ENCODE peak calls at places on chromosomes 1 and 21, in ten cellular contexts. One of them, this sample, is unnamed.

GRCh38 chr21:36499578-36500471 is 19.9 kb upstream of the CLDN14 start:
- DNase-seq in EL: peak
- DNase-seq in RPMI8226: no peak
- DNase-seq in stromal cell of bone marrow: peak
- DNase-seq in stimulated activated CD8-positive, alpha-beta memory T cell treated with anti-CD3 and anti-CD28 coated beads, Interleukin-4, amount 100 ng/mL, for 24 hours: no peak
- DNase-seq in T follicular helper cell: no peak
- DNase-seq in stimulated activated naive CD8-positive, alpha-beta T cell treated with anti-CD3 and anti-CD28 coated beads, Interleukin-15, Interleukin-2, amounts not matched to agents 100 U/mL and 50 U/mL, for 24 hours: no peak
- DNase-seq in BJ: peak
- DNase-seq in GM04504: peak
- DNase-seq in RCC 7860: no peak
- DNase-seq in this sample: no peak

GRCh38 chr1:83996621-83997020 is 2.3 kb downstream of the TTLL7 start:
- DNase-seq in EL: peak
- DNase-seq in RPMI8226: no peak
- DNase-seq in stromal cell of bone marrow: peak
- DNase-seq in stimulated activated CD8-positive, alpha-beta memory T cell treated with anti-CD3 and anti-CD28 coated beads, Interleukin-4, amount 100 ng/mL, for 24 hours: no peak
- DNase-seq in T follicular helper cell: no peak
- DNase-seq in stimulated activated naive CD8-positive, alpha-beta T cell treated with anti-CD3 and anti-CD28 coated beads, Interleukin-15, Interleukin-2, amounts not matched to agents 100 U/mL and 50 U/mL, for 24 hours: no peak
- DNase-seq in BJ: peak
- DNase-seq in GM04504: peak
- DNase-seq in RCC 7860: peak
- DNase-seq in this sample: no peak

GRCh38 chr1:87950369-87950768 is 621.7 kb downstream of the LMO4 start:
- DNase-seq in EL: no peak
- DNase-seq in RPMI8226: no peak
- DNase-seq in stromal cell of bone marrow: no peak
- DNase-seq in stimulated activated CD8-positive, alpha-beta memory T cell treated with anti-CD3 and anti-CD28 coated beads, Interleukin-4, amount 100 ng/mL, for 24 hours: no peak
- DNase-seq in T follicular helper cell: no peak
- DNase-seq in stimulated activated naive CD8-positive, alpha-beta T cell treated with anti-CD3 and anti-CD28 coated beads, Interleukin-15, Interleukin-2, amounts not matched to agents 100 U/mL and 50 U/mL, for 24 hours: no peak
- DNase-seq in BJ: no peak
- DNase-seq in GM04504: no peak
- DNase-seq in RCC 7860: no peak
- DNase-seq in this sample: no peak

GRCh38 chr1:43137445-43138052 is 34.5 kb downstream of the EBNA1BP2 start:
- DNase-seq in EL: no peak
- DNase-seq in RPMI8226: no peak
- DNase-seq in stromal cell of bone marrow: no peak
- DNase-seq in stimulated activated CD8-positive, alpha-beta memory T cell treated with anti-CD3 and anti-CD28 coated beads, Interleukin-4, amount 100 ng/mL, for 24 hours: no peak
- DNase-seq in T follicular helper cell: no peak
- DNase-seq in stimulated activated naive CD8-positive, alpha-beta T cell treated with anti-CD3 and anti-CD28 coated beads, Interleukin-15, Interleukin-2, amounts not matched to agents 100 U/mL and 50 U/mL, for 24 hours: no peak
- DNase-seq in BJ: no peak
- DNase-seq in GM04504: no peak
- DNase-seq in RCC 7860: no peak
- DNase-seq in this sample: no peak

GRCh38 chr1:178506177-178506576 is 6.7 kb upstream of the TEX35 start:
- DNase-seq in EL: no peak
- DNase-seq in RPMI8226: no peak
- DNase-seq in stromal cell of bone marrow: no peak
- DNase-seq in stimulated activated CD8-positive, alpha-beta memory T cell treated with anti-CD3 and anti-CD28 coated beads, Interleukin-4, amount 100 ng/mL, for 24 hours: no peak
- DNase-seq in T follicular helper cell: no peak
- DNase-seq in stimulated activated naive CD8-positive, alpha-beta T cell treated with anti-CD3 and anti-CD28 coated beads, Interleukin-15, Interleukin-2, amounts not matched to agents 100 U/mL and 50 U/mL, for 24 hours: no peak
- DNase-seq in BJ: no peak
- DNase-seq in GM04504: no peak
- DNase-seq in RCC 7860: no peak
- DNase-seq in this sample: no peak

GRCh38 chr1:74689800-74690696 is 16.5 kb upstream of the ERICH3 start:
- DNase-seq in EL: peak
- DNase-seq in RPMI8226: peak
- DNase-seq in stromal cell of bone marrow: peak
- DNase-seq in stimulated activated CD8-positive, alpha-beta memory T cell treated with anti-CD3 and anti-CD28 coated beads, Interleukin-4, amount 100 ng/mL, for 24 hours: no peak
- DNase-seq in T follicular helper cell: peak
- DNase-seq in stimulated activated naive CD8-positive, alpha-beta T cell treated with anti-CD3 and anti-CD28 coated beads, Interleukin-15, Interleukin-2, amounts not matched to agents 100 U/mL and 50 U/mL, for 24 hours: peak
- DNase-seq in BJ: no peak
- DNase-seq in GM04504: peak
- DNase-seq in RCC 7860: peak
- DNase-seq in this sample: peak

GRCh38 chr1:169999357-169999756 is 75.1 kb downstream of the KIFAP3 start:
- DNase-seq in EL: peak
- DNase-seq in RPMI8226: no peak
- DNase-seq in stromal cell of bone marrow: peak
- DNase-seq in stimulated activated CD8-positive, alpha-beta memory T cell treated with anti-CD3 and anti-CD28 coated beads, Interleukin-4, amount 100 ng/mL, for 24 hours: no peak
- DNase-seq in T follicular helper cell: no peak
- DNase-seq in stimulated activated naive CD8-positive, alpha-beta T cell treated with anti-CD3 and anti-CD28 coated beads, Interleukin-15, Interleukin-2, amounts not matched to agents 100 U/mL and 50 U/mL, for 24 hours: no peak
- DNase-seq in BJ: peak
- DNase-seq in GM04504: peak
- DNase-seq in RCC 7860: peak
- DNase-seq in this sample: no peak

GRCh38 chr1:42960693-42961559 is 2.3 kb upstream of the SLC2A1 start:
- DNase-seq in EL: no peak
- DNase-seq in RPMI8226: no peak
- DNase-seq in stromal cell of bone marrow: no peak
- DNase-seq in stimulated activated CD8-positive, alpha-beta memory T cell treated with anti-CD3 and anti-CD28 coated beads, Interleukin-4, amount 100 ng/mL, for 24 hours: no peak
- DNase-seq in T follicular helper cell: no peak
- DNase-seq in stimulated activated naive CD8-positive, alpha-beta T cell treated with anti-CD3 and anti-CD28 coated beads, Interleukin-15, Interleukin-2, amounts not matched to agents 100 U/mL and 50 U/mL, for 24 hours: no peak
- DNase-seq in BJ: no peak
- DNase-seq in GM04504: no peak
- DNase-seq in RCC 7860: peak
- DNase-seq in this sample: no peak

GRCh38 chr1:31934706-31935629 is 3.2 kb downstream of the PTP4A2 start:
- DNase-seq in EL: peak
- DNase-seq in RPMI8226: peak
- DNase-seq in stromal cell of bone marrow: no peak
- DNase-seq in stimulated activated CD8-positive, alpha-beta memory T cell treated with anti-CD3 and anti-CD28 coated beads, Interleukin-4, amount 100 ng/mL, for 24 hours: no peak
- DNase-seq in T follicular helper cell: no peak
- DNase-seq in stimulated activated naive CD8-positive, alpha-beta T cell treated with anti-CD3 and anti-CD28 coated beads, Interleukin-15, Interleukin-2, amounts not matched to agents 100 U/mL and 50 U/mL, for 24 hours: no peak
- DNase-seq in BJ: peak
- DNase-seq in GM04504: no peak
- DNase-seq in RCC 7860: no peak
- DNase-seq in this sample: peak

GRCh38 chr1:110152133-110152785 is 2.0 kb downstream of the SLC6A17 start:
- DNase-seq in EL: peak
- DNase-seq in RPMI8226: no peak
- DNase-seq in stromal cell of bone marrow: peak
- DNase-seq in stimulated activated CD8-positive, alpha-beta memory T cell treated with anti-CD3 and anti-CD28 coated beads, Interleukin-4, amount 100 ng/mL, for 24 hours: no peak
- DNase-seq in T follicular helper cell: no peak
- DNase-seq in stimulated activated naive CD8-positive, alpha-beta T cell treated with anti-CD3 and anti-CD28 coated beads, Interleukin-15, Interleukin-2, amounts not matched to agents 100 U/mL and 50 U/mL, for 24 hours: no peak
- DNase-seq in BJ: no peak
- DNase-seq in GM04504: peak
- DNase-seq in RCC 7860: peak
- DNase-seq in this sample: no peak

GRCh38 chr1:148264374-148265276 is 112.5 kb upstream of the NBPF11 start:
- DNase-seq in EL: peak
- DNase-seq in RPMI8226: peak
- DNase-seq in stromal cell of bone marrow: no peak
- DNase-seq in stimulated activated CD8-positive, alpha-beta memory T cell treated with anti-CD3 and anti-CD28 coated beads, Interleukin-4, amount 100 ng/mL, for 24 hours: no peak
- DNase-seq in T follicular helper cell: no peak
- DNase-seq in stimulated activated naive CD8-positive, alpha-beta T cell treated with anti-CD3 and anti-CD28 coated beads, Interleukin-15, Interleukin-2, amounts not matched to agents 100 U/mL and 50 U/mL, for 24 hours: peak
- DNase-seq in BJ: no peak
- DNase-seq in GM04504: no peak
- DNase-seq in RCC 7860: no peak
- DNase-seq in this sample: no peak

GRCh38 chr1:206633708-206634121 is 1.6 kb upstream of the DYRK3 start:
- DNase-seq in EL: peak
- DNase-seq in RPMI8226: no peak
- DNase-seq in stromal cell of bone marrow: peak
- DNase-seq in stimulated activated CD8-positive, alpha-beta memory T cell treated with anti-CD3 and anti-CD28 coated beads, Interleukin-4, amount 100 ng/mL, for 24 hours: no peak
- DNase-seq in T follicular helper cell: no peak
- DNase-seq in stimulated activated naive CD8-positive, alpha-beta T cell treated with anti-CD3 and anti-CD28 coated beads, Interleukin-15, Interleukin-2, amounts not matched to agents 100 U/mL and 50 U/mL, for 24 hours: no peak
- DNase-seq in BJ: peak
- DNase-seq in GM04504: peak
- DNase-seq in RCC 7860: peak
- DNase-seq in this sample: no peak

GRCh38 chr21:22223385-22223784 is 1225.2 kb downstream of the NCAM2 start:
- DNase-seq in EL: no peak
- DNase-seq in RPMI8226: no peak
- DNase-seq in stromal cell of bone marrow: no peak
- DNase-seq in stimulated activated CD8-positive, alpha-beta memory T cell treated with anti-CD3 and anti-CD28 coated beads, Interleukin-4, amount 100 ng/mL, for 24 hours: no peak
- DNase-seq in T follicular helper cell: no peak
- DNase-seq in stimulated activated naive CD8-positive, alpha-beta T cell treated with anti-CD3 and anti-CD28 coated beads, Interleukin-15, Interleukin-2, amounts not matched to agents 100 U/mL and 50 U/mL, for 24 hours: no peak
- DNase-seq in BJ: no peak
- DNase-seq in GM04504: no peak
- DNase-seq in RCC 7860: no peak
- DNase-seq in this sample: no peak

GRCh38 chr1:203512830-203513578 is 19.1 kb downstream of the OPTC start:
- DNase-seq in EL: peak
- DNase-seq in RPMI8226: no peak
- DNase-seq in stromal cell of bone marrow: peak
- DNase-seq in stimulated activated CD8-positive, alpha-beta memory T cell treated with anti-CD3 and anti-CD28 coated beads, Interleukin-4, amount 100 ng/mL, for 24 hours: no peak
- DNase-seq in T follicular helper cell: no peak
- DNase-seq in stimulated activated naive CD8-positive, alpha-beta T cell treated with anti-CD3 and anti-CD28 coated beads, Interleukin-15, Interleukin-2, amounts not matched to agents 100 U/mL and 50 U/mL, for 24 hours: peak
- DNase-seq in BJ: peak
- DNase-seq in GM04504: peak
- DNase-seq in RCC 7860: peak
- DNase-seq in this sample: no peak

GRCh38 chr1:219461891-219462528 is 150.9 kb downstream of the ZC3H11B start:
- DNase-seq in EL: no peak
- DNase-seq in RPMI8226: no peak
- DNase-seq in stromal cell of bone marrow: no peak
- DNase-seq in stimulated activated CD8-positive, alpha-beta memory T cell treated with anti-CD3 and anti-CD28 coated beads, Interleukin-4, amount 100 ng/mL, for 24 hours: no peak
- DNase-seq in T follicular helper cell: no peak
- DNase-seq in stimulated activated naive CD8-positive, alpha-beta T cell treated with anti-CD3 and anti-CD28 coated beads, Interleukin-15, Interleukin-2, amounts not matched to agents 100 U/mL and 50 U/mL, for 24 hours: no peak
- DNase-seq in BJ: no peak
- DNase-seq in GM04504: no peak
- DNase-seq in RCC 7860: no peak
- DNase-seq in this sample: no peak

GRCh38 chr1:211352985-211353515 is 26.4 kb downstream of the TRAF5 start:
- DNase-seq in EL: peak
- DNase-seq in RPMI8226: peak
- DNase-seq in stromal cell of bone marrow: no peak
- DNase-seq in stimulated activated CD8-positive, alpha-beta memory T cell treated with anti-CD3 and anti-CD28 coated beads, Interleukin-4, amount 100 ng/mL, for 24 hours: peak
- DNase-seq in T follicular helper cell: peak
- DNase-seq in stimulated activated naive CD8-positive, alpha-beta T cell treated with anti-CD3 and anti-CD28 coated beads, Interleukin-15, Interleukin-2, amounts not matched to agents 100 U/mL and 50 U/mL, for 24 hours: peak
- DNase-seq in BJ: no peak
- DNase-seq in GM04504: no peak
- DNase-seq in RCC 7860: peak
- DNase-seq in this sample: peak

GRCh38 chr1:47487332-47487731 is 49.5 kb downstream of the FOXD2 start:
- DNase-seq in EL: no peak
- DNase-seq in RPMI8226: no peak
- DNase-seq in stromal cell of bone marrow: no peak
- DNase-seq in stimulated activated CD8-positive, alpha-beta memory T cell treated with anti-CD3 and anti-CD28 coated beads, Interleukin-4, amount 100 ng/mL, for 24 hours: no peak
- DNase-seq in T follicular helper cell: no peak
- DNase-seq in stimulated activated naive CD8-positive, alpha-beta T cell treated with anti-CD3 and anti-CD28 coated beads, Interleukin-15, Interleukin-2, amounts not matched to agents 100 U/mL and 50 U/mL, for 24 hours: no peak
- DNase-seq in BJ: no peak
- DNase-seq in GM04504: no peak
- DNase-seq in RCC 7860: no peak
- DNase-seq in this sample: no peak

GRCh38 chr1:35573776-35574654 is 901 bp downstream of the TFAP2E start:
- DNase-seq in EL: no peak
- DNase-seq in RPMI8226: no peak
- DNase-seq in stromal cell of bone marrow: no peak
- DNase-seq in stimulated activated CD8-positive, alpha-beta memory T cell treated with anti-CD3 and anti-CD28 coated beads, Interleukin-4, amount 100 ng/mL, for 24 hours: no peak
- DNase-seq in T follicular helper cell: no peak
- DNase-seq in stimulated activated naive CD8-positive, alpha-beta T cell treated with anti-CD3 and anti-CD28 coated beads, Interleukin-15, Interleukin-2, amounts not matched to agents 100 U/mL and 50 U/mL, for 24 hours: no peak
- DNase-seq in BJ: no peak
- DNase-seq in GM04504: no peak
- DNase-seq in RCC 7860: no peak
- DNase-seq in this sample: no peak

GRCh38 chr21:26194811-26195251 is 24.3 kb upstream of the APP start:
- DNase-seq in EL: peak
- DNase-seq in RPMI8226: no peak
- DNase-seq in stromal cell of bone marrow: no peak
- DNase-seq in stimulated activated CD8-positive, alpha-beta memory T cell treated with anti-CD3 and anti-CD28 coated beads, Interleukin-4, amount 100 ng/mL, for 24 hours: no peak
- DNase-seq in T follicular helper cell: no peak
- DNase-seq in stimulated activated naive CD8-positive, alpha-beta T cell treated with anti-CD3 and anti-CD28 coated beads, Interleukin-15, Interleukin-2, amounts not matched to agents 100 U/mL and 50 U/mL, for 24 hours: no peak
- DNase-seq in BJ: peak
- DNase-seq in GM04504: no peak
- DNase-seq in RCC 7860: peak
- DNase-seq in this sample: no peak

GRCh38 chr1:37930246-37931142 is 16.4 kb downstream of the INPP5B start:
- DNase-seq in EL: peak
- DNase-seq in RPMI8226: no peak
- DNase-seq in stromal cell of bone marrow: no peak
- DNase-seq in stimulated activated CD8-positive, alpha-beta memory T cell treated with anti-CD3 and anti-CD28 coated beads, Interleukin-4, amount 100 ng/mL, for 24 hours: peak
- DNase-seq in T follicular helper cell: no peak
- DNase-seq in stimulated activated naive CD8-positive, alpha-beta T cell treated with anti-CD3 and anti-CD28 coated beads, Interleukin-15, Interleukin-2, amounts not matched to agents 100 U/mL and 50 U/mL, for 24 hours: peak
- DNase-seq in BJ: no peak
- DNase-seq in GM04504: no peak
- DNase-seq in RCC 7860: no peak
- DNase-seq in this sample: no peak

GRCh38 chr1:68973459-68974244 is 476.8 kb upstream of the DEPDC1 start:
- DNase-seq in EL: no peak
- DNase-seq in RPMI8226: no peak
- DNase-seq in stromal cell of bone marrow: peak
- DNase-seq in stimulated activated CD8-positive, alpha-beta memory T cell treated with anti-CD3 and anti-CD28 coated beads, Interleukin-4, amount 100 ng/mL, for 24 hours: no peak
- DNase-seq in T follicular helper cell: no peak
- DNase-seq in stimulated activated naive CD8-positive, alpha-beta T cell treated with anti-CD3 and anti-CD28 coated beads, Interleukin-15, Interleukin-2, amounts not matched to agents 100 U/mL and 50 U/mL, for 24 hours: no peak
- DNase-seq in BJ: no peak
- DNase-seq in GM04504: no peak
- DNase-seq in RCC 7860: peak
- DNase-seq in this sample: no peak

GRCh38 chr1:167821969-167822685 is 91.8 kb downstream of the ADCY10 start:
- DNase-seq in EL: peak
- DNase-seq in RPMI8226: no peak
- DNase-seq in stromal cell of bone marrow: no peak
- DNase-seq in stimulated activated CD8-positive, alpha-beta memory T cell treated with anti-CD3 and anti-CD28 coated beads, Interleukin-4, amount 100 ng/mL, for 24 hours: no peak
- DNase-seq in T follicular helper cell: no peak
- DNase-seq in stimulated activated naive CD8-positive, alpha-beta T cell treated with anti-CD3 and anti-CD28 coated beads, Interleukin-15, Interleukin-2, amounts not matched to agents 100 U/mL and 50 U/mL, for 24 hours: no peak
- DNase-seq in BJ: no peak
- DNase-seq in GM04504: no peak
- DNase-seq in RCC 7860: no peak
- DNase-seq in this sample: no peak

GRCh38 chr1:159339517-159339916 is 37.4 kb downstream of the FCER1A start:
- DNase-seq in EL: peak
- DNase-seq in RPMI8226: no peak
- DNase-seq in stromal cell of bone marrow: no peak
- DNase-seq in stimulated activated CD8-positive, alpha-beta memory T cell treated with anti-CD3 and anti-CD28 coated beads, Interleukin-4, amount 100 ng/mL, for 24 hours: no peak
- DNase-seq in T follicular helper cell: no peak
- DNase-seq in stimulated activated naive CD8-positive, alpha-beta T cell treated with anti-CD3 and anti-CD28 coated beads, Interleukin-15, Interleukin-2, amounts not matched to agents 100 U/mL and 50 U/mL, for 24 hours: no peak
- DNase-seq in BJ: no peak
- DNase-seq in GM04504: no peak
- DNase-seq in RCC 7860: peak
- DNase-seq in this sample: no peak

GRCh38 chr21:46661627-46662366 is 26.3 kb downstream of the PRMT2 start:
- DNase-seq in EL: no peak
- DNase-seq in RPMI8226: no peak
- DNase-seq in stromal cell of bone marrow: no peak
- DNase-seq in stimulated activated CD8-positive, alpha-beta memory T cell treated with anti-CD3 and anti-CD28 coated beads, Interleukin-4, amount 100 ng/mL, for 24 hours: no peak
- DNase-seq in T follicular helper cell: no peak
- DNase-seq in stimulated activated naive CD8-positive, alpha-beta T cell treated with anti-CD3 and anti-CD28 coated beads, Interleukin-15, Interleukin-2, amounts not matched to agents 100 U/mL and 50 U/mL, for 24 hours: peak
- DNase-seq in BJ: no peak
- DNase-seq in GM04504: no peak
- DNase-seq in RCC 7860: no peak
- DNase-seq in this sample: peak

GRCh38 chr1:231724041-231724440 is 97.5 kb downstream of the DISC1 start:
- DNase-seq in EL: no peak
- DNase-seq in RPMI8226: no peak
- DNase-seq in stromal cell of bone marrow: no peak
- DNase-seq in stimulated activated CD8-positive, alpha-beta memory T cell treated with anti-CD3 and anti-CD28 coated beads, Interleukin-4, amount 100 ng/mL, for 24 hours: no peak
- DNase-seq in T follicular helper cell: no peak
- DNase-seq in stimulated activated naive CD8-positive, alpha-beta T cell treated with anti-CD3 and anti-CD28 coated beads, Interleukin-15, Interleukin-2, amounts not matched to agents 100 U/mL and 50 U/mL, for 24 hours: no peak
- DNase-seq in BJ: no peak
- DNase-seq in GM04504: no peak
- DNase-seq in RCC 7860: no peak
- DNase-seq in this sample: no peak

GRCh38 chr1:62337785-62338631 is 18.8 kb upstream of the KANK4 start:
- DNase-seq in EL: no peak
- DNase-seq in RPMI8226: no peak
- DNase-seq in stromal cell of bone marrow: no peak
- DNase-seq in stimulated activated CD8-positive, alpha-beta memory T cell treated with anti-CD3 and anti-CD28 coated beads, Interleukin-4, amount 100 ng/mL, for 24 hours: no peak
- DNase-seq in T follicular helper cell: no peak
- DNase-seq in stimulated activated naive CD8-positive, alpha-beta T cell treated with anti-CD3 and anti-CD28 coated beads, Interleukin-15, Interleukin-2, amounts not matched to agents 100 U/mL and 50 U/mL, for 24 hours: no peak
- DNase-seq in BJ: no peak
- DNase-seq in GM04504: no peak
- DNase-seq in RCC 7860: no peak
- DNase-seq in this sample: no peak

GRCh38 chr1:29676496-29676895 is 440.2 kb downstream of the PTPRU start:
- DNase-seq in EL: no peak
- DNase-seq in RPMI8226: no peak
- DNase-seq in stromal cell of bone marrow: no peak
- DNase-seq in stimulated activated CD8-positive, alpha-beta memory T cell treated with anti-CD3 and anti-CD28 coated beads, Interleukin-4, amount 100 ng/mL, for 24 hours: no peak
- DNase-seq in T follicular helper cell: no peak
- DNase-seq in stimulated activated naive CD8-positive, alpha-beta T cell treated with anti-CD3 and anti-CD28 coated beads, Interleukin-15, Interleukin-2, amounts not matched to agents 100 U/mL and 50 U/mL, for 24 hours: no peak
- DNase-seq in BJ: no peak
- DNase-seq in GM04504: no peak
- DNase-seq in RCC 7860: no peak
- DNase-seq in this sample: no peak

GRCh38 chr1:177848577-177848976 is 121.3 kb downstream of the SEC16B start:
- DNase-seq in EL: peak
- DNase-seq in RPMI8226: no peak
- DNase-seq in stromal cell of bone marrow: no peak
- DNase-seq in stimulated activated CD8-positive, alpha-beta memory T cell treated with anti-CD3 and anti-CD28 coated beads, Interleukin-4, amount 100 ng/mL, for 24 hours: no peak
- DNase-seq in T follicular helper cell: no peak
- DNase-seq in stimulated activated naive CD8-positive, alpha-beta T cell treated with anti-CD3 and anti-CD28 coated beads, Interleukin-15, Interleukin-2, amounts not matched to agents 100 U/mL and 50 U/mL, for 24 hours: no peak
- DNase-seq in BJ: no peak
- DNase-seq in GM04504: no peak
- DNase-seq in RCC 7860: no peak
- DNase-seq in this sample: no peak

This sample was measured in CD4-positive, CD25-positive, alpha-beta regulatory T cell.